ENCODE peak calls at places on chromosomes 4 and X, in five cellular contexts. One of them, this sample, is unnamed.

GRCh38 chrX:104318330-104319009 is 63.7 kb upstream of the ESX1 start:
- DNase-seq in Right ventricle myocardium superior: no peak
- DNase-seq in fibroblast of the conjunctiva: no peak
- DNase-seq in neural crest cell: no peak
- DNase-seq in PC-9: peak; percentile 98
- DNase-seq in this sample: no peak

GRCh38 chrX:136659174-136659573 is 11.2 kb downstream of the CD40LG start:
- DNase-seq in Right ventricle myocardium superior: no peak
- DNase-seq in fibroblast of the conjunctiva: no peak
- DNase-seq in neural crest cell: no peak
- DNase-seq in PC-9: no peak
- DNase-seq in this sample: no peak

GRCh38 chrX:17442898-17443297 is 67.9 kb downstream of the NHS start:
- DNase-seq in Right ventricle myocardium superior: no peak
- DNase-seq in fibroblast of the conjunctiva: no peak
- DNase-seq in neural crest cell: no peak
- DNase-seq in PC-9: no peak
- DNase-seq in this sample: no peak

GRCh38 chrX:24148118-24148517 is 1.4 kb upstream of the ZFX start:
- DNase-seq in Right ventricle myocardium superior: no peak
- DNase-seq in fibroblast of the conjunctiva: no peak
- DNase-seq in neural crest cell: no peak
- DNase-seq in PC-9: no peak
- DNase-seq in this sample: no peak

GRCh38 chr4:7823416-7823824 is 116.2 kb downstream of the AFAP1 start:
- DNase-seq in Right ventricle myocardium superior: peak; percentile 87
- DNase-seq in fibroblast of the conjunctiva: no peak
- DNase-seq in neural crest cell: no peak
- DNase-seq in PC-9: no peak
- DNase-seq in this sample: peak; percentile 80

GRCh38 chr4:10207116-10207515 is 90.5 kb upstream of the WDR1 start:
- DNase-seq in Right ventricle myocardium superior: no peak
- DNase-seq in fibroblast of the conjunctiva: no peak
- DNase-seq in neural crest cell: no peak
- DNase-seq in PC-9: no peak
- DNase-seq in this sample: no peak

GRCh38 chrX:14065800-14066199 is 36.1 kb upstream of the GEMIN8 start:
- DNase-seq in Right ventricle myocardium superior: no peak
- DNase-seq in fibroblast of the conjunctiva: no peak
- DNase-seq in neural crest cell: no peak
- DNase-seq in PC-9: no peak
- DNase-seq in this sample: no peak

GRCh38 chrX:28876415-28876814 is 289.2 kb downstream of the IL1RAPL1 start:
- DNase-seq in Right ventricle myocardium superior: no peak
- DNase-seq in fibroblast of the conjunctiva: no peak
- DNase-seq in neural crest cell: no peak
- DNase-seq in PC-9: no peak
- DNase-seq in this sample: no peak

GRCh38 chr4:37892641-37893040 is 1.8 kb downstream of the TBC1D1 start:
- DNase-seq in Right ventricle myocardium superior: no peak
- DNase-seq in fibroblast of the conjunctiva: no peak
- DNase-seq in neural crest cell: no peak
- DNase-seq in PC-9: no peak
- DNase-seq in this sample: no peak

GRCh38 chrX:134006484-134007161 is 21.2 kb upstream of the GPC3 start:
- DNase-seq in Right ventricle myocardium superior: no peak
- DNase-seq in fibroblast of the conjunctiva: no peak
- DNase-seq in neural crest cell: no peak
- DNase-seq in PC-9: no peak
- DNase-seq in this sample: no peak

GRCh38 chr4:8541981-8542715 is 38.0 kb upstream of the GPR78 start:
- DNase-seq in Right ventricle myocardium superior: no peak
- DNase-seq in fibroblast of the conjunctiva: no peak
- DNase-seq in neural crest cell: no peak
- DNase-seq in PC-9: no peak
- DNase-seq in this sample: no peak

GRCh38 chr4:99025506-99025905 is 30.0 kb downstream of the METAP1 start:
- DNase-seq in Right ventricle myocardium superior: no peak
- DNase-seq in fibroblast of the conjunctiva: no peak
- DNase-seq in neural crest cell: no peak
- DNase-seq in PC-9: no peak
- DNase-seq in this sample: no peak

GRCh38 chrX:107701493-107702121 is 73.3 kb downstream of the PRPS1 start:
- DNase-seq in Right ventricle myocardium superior: no peak
- DNase-seq in fibroblast of the conjunctiva: no peak
- DNase-seq in neural crest cell: no peak
- DNase-seq in PC-9: no peak
- DNase-seq in this sample: no peak

GRCh38 chrX:115189646-115190635 is 731 bp downstream of the RBMXL3 start:
- DNase-seq in Right ventricle myocardium superior: no peak
- DNase-seq in fibroblast of the conjunctiva: no peak
- DNase-seq in neural crest cell: no peak
- DNase-seq in PC-9: no peak
- DNase-seq in this sample: no peak

GRCh38 chr4:98977557-98977956 is 18.0 kb upstream of the METAP1 start:
- DNase-seq in Right ventricle myocardium superior: no peak
- DNase-seq in fibroblast of the conjunctiva: no peak
- DNase-seq in neural crest cell: no peak
- DNase-seq in PC-9: no peak
- DNase-seq in this sample: no peak

GRCh38 chrX:155819966-155820491 is 61.1 kb upstream of the VAMP7 start:
- DNase-seq in Right ventricle myocardium superior: no peak
- DNase-seq in fibroblast of the conjunctiva: peak; percentile 53
- DNase-seq in neural crest cell: peak; percentile 40
- DNase-seq in PC-9: peak; percentile 57
- DNase-seq in this sample: peak; percentile 61

GRCh38 chrX:73977542-73978169 is 326.3 kb upstream of the ZCCHC13 start:
- DNase-seq in Right ventricle myocardium superior: no peak
- DNase-seq in fibroblast of the conjunctiva: no peak
- DNase-seq in neural crest cell: no peak
- DNase-seq in PC-9: no peak
- DNase-seq in this sample: no peak

GRCh38 chr4:15231265-15232091 is 196.4 kb upstream of the C1QTNF7 start:
- DNase-seq in Right ventricle myocardium superior: peak; percentile 64
- DNase-seq in fibroblast of the conjunctiva: peak; percentile 91
- DNase-seq in neural crest cell: peak; percentile 71
- DNase-seq in PC-9: no peak
- DNase-seq in this sample: peak; percentile 66

GRCh38 chr4:177728361-177729152 is 286.3 kb upstream of the AGA start:
- DNase-seq in Right ventricle myocardium superior: no peak
- DNase-seq in fibroblast of the conjunctiva: no peak
- DNase-seq in neural crest cell: no peak
- DNase-seq in PC-9: peak; percentile 72
- DNase-seq in this sample: no peak

GRCh38 chr4:98261291-98262271 is at the start of gene RAP1GDS1:
- DNase-seq in Right ventricle myocardium superior: peak; percentile 61
- DNase-seq in fibroblast of the conjunctiva: peak; percentile 36
- DNase-seq in neural crest cell: no peak
- DNase-seq in PC-9: peak; percentile 57
- DNase-seq in this sample: peak; percentile 33

GRCh38 chr4:48906283-48907173 is at the start of gene OCIAD2:
- DNase-seq in Right ventricle myocardium superior: peak; percentile 70
- DNase-seq in fibroblast of the conjunctiva: no peak
- DNase-seq in neural crest cell: peak; percentile 32
- DNase-seq in PC-9: peak; percentile 71
- DNase-seq in this sample: peak; percentile 60

GRCh38 chr4:87835192-87835591 is 2.4 kb downstream of the MEPE start:
- DNase-seq in Right ventricle myocardium superior: no peak
- DNase-seq in fibroblast of the conjunctiva: no peak
- DNase-seq in neural crest cell: no peak
- DNase-seq in PC-9: no peak
- DNase-seq in this sample: no peak

GRCh38 chr4:154609532-154609931 is 2.9 kb downstream of the FGG start:
- DNase-seq in Right ventricle myocardium superior: no peak
- DNase-seq in fibroblast of the conjunctiva: no peak
- DNase-seq in neural crest cell: no peak
- DNase-seq in PC-9: no peak
- DNase-seq in this sample: no peak

GRCh38 chr4:78517050-78517652 is 34.4 kb upstream of the ANXA3 start:
- DNase-seq in Right ventricle myocardium superior: no peak
- DNase-seq in fibroblast of the conjunctiva: no peak
- DNase-seq in neural crest cell: no peak
- DNase-seq in PC-9: no peak
- DNase-seq in this sample: no peak

This sample was measured in psoas muscle.